ENCODE peak calls at places on chromosomes 11 and 22, in five cellular contexts. One of them, this sample, is unnamed.

GRCh38 chr22:29128891-29129643 is 56.2 kb downstream of the KREMEN1 start:
- DNase-seq in tibial artery: no peak
- DNase-seq in cardiac muscle cell: no peak
- DNase-seq in Panc1: no peak
- DNase-seq in osteocyte: no peak
- DNase-seq in this sample: no peak

GRCh38 chr22:37951305-37951704 is 2.1 kb downstream of the C22orf23 start:
- DNase-seq in tibial artery: no peak
- DNase-seq in cardiac muscle cell: no peak
- DNase-seq in Panc1: no peak
- DNase-seq in osteocyte: no peak
- DNase-seq in this sample: no peak

GRCh38 chr11:46463701-46464100 is 72.1 kb upstream of the CHRM4 start:
- DNase-seq in tibial artery: no peak
- DNase-seq in cardiac muscle cell: no peak
- DNase-seq in Panc1: no peak
- DNase-seq in osteocyte: no peak
- DNase-seq in this sample: no peak

GRCh38 chr11:43581370-43582023 is 99.0 kb upstream of the HSD17B12 start:
- DNase-seq in tibial artery: no peak
- DNase-seq in cardiac muscle cell: no peak
- DNase-seq in Panc1: no peak
- DNase-seq in osteocyte: peak
- DNase-seq in this sample: no peak

GRCh38 chr11:18633256-18634139 is 644 bp downstream of the SPTY2D1 start:
- DNase-seq in tibial artery: no peak
- DNase-seq in cardiac muscle cell: peak
- DNase-seq in Panc1: no peak
- DNase-seq in osteocyte: no peak
- DNase-seq in this sample: no peak

GRCh38 chr11:10930961-10931760 is 73.3 kb upstream of the ZBED5 start:
- DNase-seq in tibial artery: peak
- DNase-seq in cardiac muscle cell: peak
- DNase-seq in Panc1: no peak
- DNase-seq in osteocyte: peak
- DNase-seq in this sample: peak

GRCh38 chr11:78000193-78000592 is 5.7 kb upstream of the INTS4 start:
- DNase-seq in tibial artery: no peak
- DNase-seq in cardiac muscle cell: peak
- DNase-seq in Panc1: peak
- DNase-seq in osteocyte: no peak
- DNase-seq in this sample: no peak

GRCh38 chr22:40712311-40712710 is 33.0 kb downstream of the MCHR1 start:
- DNase-seq in tibial artery: no peak
- DNase-seq in cardiac muscle cell: no peak
- DNase-seq in Panc1: no peak
- DNase-seq in osteocyte: no peak
- DNase-seq in this sample: no peak

GRCh38 chr11:126793596-126793995 is 207.0 kb downstream of the KIRREL3 start:
- DNase-seq in tibial artery: no peak
- DNase-seq in cardiac muscle cell: peak
- DNase-seq in Panc1: no peak
- DNase-seq in osteocyte: no peak
- DNase-seq in this sample: no peak

GRCh38 chr22:50260801-50261614 is 475 bp downstream of the MAPK12 start:
- DNase-seq in tibial artery: no peak
- DNase-seq in cardiac muscle cell: peak
- DNase-seq in Panc1: no peak
- DNase-seq in osteocyte: no peak
- DNase-seq in this sample: no peak

GRCh38 chr22:36922097-36922608 is 8.7 kb downstream of the CSF2RB start:
- DNase-seq in tibial artery: no peak
- DNase-seq in cardiac muscle cell: peak
- DNase-seq in Panc1: no peak
- DNase-seq in osteocyte: no peak
- DNase-seq in this sample: no peak

GRCh38 chr11:15826826-15827225 is 529.5 kb downstream of the SOX6 start:
- DNase-seq in tibial artery: no peak
- DNase-seq in cardiac muscle cell: peak
- DNase-seq in Panc1: no peak
- DNase-seq in osteocyte: peak
- DNase-seq in this sample: no peak

GRCh38 chr11:61777234-61778090 is 14.9 kb downstream of the TMEM258 start:
- DNase-seq in tibial artery: no peak
- DNase-seq in cardiac muscle cell: no peak
- DNase-seq in Panc1: no peak
- DNase-seq in osteocyte: no peak
- DNase-seq in this sample: no peak

GRCh38 chr22:21898354-21898896 is 31.0 kb upstream of the MAPK1 start:
- DNase-seq in tibial artery: no peak
- DNase-seq in cardiac muscle cell: no peak
- DNase-seq in Panc1: no peak
- DNase-seq in osteocyte: no peak
- DNase-seq in this sample: no peak

GRCh38 chr11:30653606-30654005 is 67.5 kb upstream of the MPPED2 start:
- DNase-seq in tibial artery: no peak
- DNase-seq in cardiac muscle cell: no peak
- DNase-seq in Panc1: no peak
- DNase-seq in osteocyte: no peak
- DNase-seq in this sample: no peak

GRCh38 chr22:19110064-19110458 is 12.2 kb downstream of the DGCR2 start:
- DNase-seq in tibial artery: no peak
- DNase-seq in cardiac muscle cell: no peak
- DNase-seq in Panc1: no peak
- DNase-seq in osteocyte: no peak
- DNase-seq in this sample: no peak

GRCh38 chr11:103601230-103601846 is 435.1 kb upstream of the DDI1 start:
- DNase-seq in tibial artery: no peak
- DNase-seq in cardiac muscle cell: peak
- DNase-seq in Panc1: peak
- DNase-seq in osteocyte: no peak
- DNase-seq in this sample: no peak

GRCh38 chr11:112016088-112016764 is 9.0 kb upstream of the DLAT start:
- DNase-seq in tibial artery: peak
- DNase-seq in cardiac muscle cell: peak
- DNase-seq in Panc1: no peak
- DNase-seq in osteocyte: no peak
- DNase-seq in this sample: no peak

GRCh38 chr11:78432058-78432515 is 14.5 kb upstream of the GAB2 start:
- DNase-seq in tibial artery: no peak
- DNase-seq in cardiac muscle cell: peak
- DNase-seq in Panc1: no peak
- DNase-seq in osteocyte: no peak
- DNase-seq in this sample: no peak

GRCh38 chr11:125272092-125272491 is 107.5 kb downstream of the PKNOX2 start:
- DNase-seq in tibial artery: no peak
- DNase-seq in cardiac muscle cell: no peak
- DNase-seq in Panc1: no peak
- DNase-seq in osteocyte: no peak
- DNase-seq in this sample: no peak

GRCh38 chr11:3215346-3216026 is 3.1 kb downstream of the MRGPRG start:
- DNase-seq in tibial artery: peak
- DNase-seq in cardiac muscle cell: no peak
- DNase-seq in Panc1: no peak
- DNase-seq in osteocyte: no peak
- DNase-seq in this sample: no peak

GRCh38 chr11:44029507-44029845 is 18.3 kb upstream of the ACCSL start:
- DNase-seq in tibial artery: no peak
- DNase-seq in cardiac muscle cell: no peak
- DNase-seq in Panc1: no peak
- DNase-seq in osteocyte: peak
- DNase-seq in this sample: peak

GRCh38 chr22:44526431-44527115 is 28.5 kb upstream of the RTL6 start:
- DNase-seq in tibial artery: no peak
- DNase-seq in cardiac muscle cell: no peak
- DNase-seq in Panc1: no peak
- DNase-seq in osteocyte: peak
- DNase-seq in this sample: peak

GRCh38 chr22:20807315-20807752 is 33.4 kb downstream of the SERPIND1 start:
- DNase-seq in tibial artery: no peak
- DNase-seq in cardiac muscle cell: peak
- DNase-seq in Panc1: peak
- DNase-seq in osteocyte: no peak
- DNase-seq in this sample: peak

GRCh38 chr11:44138286-44138685 is 42.8 kb downstream of the EXT2 start:
- DNase-seq in tibial artery: no peak
- DNase-seq in cardiac muscle cell: no peak
- DNase-seq in Panc1: no peak
- DNase-seq in osteocyte: no peak
- DNase-seq in this sample: no peak

GRCh38 chr11:114219559-114220349 is 76.4 kb upstream of the NNMT start:
- DNase-seq in tibial artery: no peak
- DNase-seq in cardiac muscle cell: peak
- DNase-seq in Panc1: no peak
- DNase-seq in osteocyte: no peak
- DNase-seq in this sample: no peak

GRCh38 chr11:71129624-71130023 is 122.8 kb downstream of the SHANK2 start:
- DNase-seq in tibial artery: no peak
- DNase-seq in cardiac muscle cell: no peak
- DNase-seq in Panc1: no peak
- DNase-seq in osteocyte: no peak
- DNase-seq in this sample: no peak

GRCh38 chr11:67463680-67464410 is 5.2 kb downstream of the TMEM134 start:
- DNase-seq in tibial artery: peak
- DNase-seq in cardiac muscle cell: no peak
- DNase-seq in Panc1: no peak
- DNase-seq in osteocyte: no peak
- DNase-seq in this sample: peak

GRCh38 chr11:75867778-75868374 is 52.9 kb downstream of the UVRAG start:
- DNase-seq in tibial artery: no peak
- DNase-seq in cardiac muscle cell: peak
- DNase-seq in Panc1: peak
- DNase-seq in osteocyte: no peak
- DNase-seq in this sample: no peak
- TF ChIP-seq CTCF in tibial artery: peak
- TF ChIP-seq CTCF in cardiac muscle cell: peak
- TF ChIP-seq CTCF in Panc1: peak
- TF ChIP-seq CTCF in osteocyte: peak
- TF ChIP-seq CTCF in this sample: peak

DNA sequence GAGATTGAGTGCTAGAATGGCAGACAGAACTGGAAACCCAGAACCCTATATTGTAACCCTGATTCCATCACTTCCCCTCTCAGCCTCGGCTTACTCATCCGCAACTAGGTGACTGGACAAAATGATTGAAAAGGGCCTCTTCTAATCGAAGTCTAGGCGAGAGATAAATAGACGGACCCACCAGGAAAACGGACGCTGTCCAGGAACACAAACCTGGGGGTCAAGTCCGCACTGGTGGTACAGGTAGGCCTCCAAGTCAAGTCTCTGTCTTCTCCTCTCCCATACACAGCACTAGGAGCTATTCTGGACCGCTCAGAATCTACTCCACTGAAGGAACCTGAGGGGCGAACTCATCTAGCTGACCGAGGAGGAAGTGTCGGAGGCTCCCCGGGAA is 497 bp downstream of the PSMA1 start:
- DNase-seq in tibial artery: no peak
- DNase-seq in cardiac muscle cell: no peak
- DNase-seq in Panc1: no peak
- DNase-seq in osteocyte: no peak
- DNase-seq in this sample: no peak
- TF ChIP-seq CTCF in tibial artery: no peak
- TF ChIP-seq CTCF in cardiac muscle cell: no peak
- TF ChIP-seq CTCF in Panc1: no peak
- TF ChIP-seq CTCF in osteocyte: no peak
- TF ChIP-seq CTCF in this sample: no peak

GRCh38 chr11:12975149-12975548 is 34.0 kb upstream of the RASSF10 start:
- DNase-seq in tibial artery: no peak
- DNase-seq in cardiac muscle cell: peak
- DNase-seq in Panc1: no peak
- DNase-seq in osteocyte: no peak
- DNase-seq in this sample: no peak

GRCh38 chr11:12968101-12968500 is 41.0 kb upstream of the RASSF10 start:
- DNase-seq in tibial artery: no peak
- DNase-seq in cardiac muscle cell: no peak
- DNase-seq in Panc1: no peak
- DNase-seq in osteocyte: no peak
- DNase-seq in this sample: no peak

GRCh38 chr11:12968836-12969235 is 40.3 kb upstream of the RASSF10 start:
- DNase-seq in tibial artery: no peak
- DNase-seq in cardiac muscle cell: no peak
- DNase-seq in Panc1: no peak
- DNase-seq in osteocyte: no peak
- DNase-seq in this sample: no peak

GRCh38 chr11:12971955-12972354 is 37.2 kb upstream of the RASSF10 start:
- DNase-seq in tibial artery: no peak
- DNase-seq in cardiac muscle cell: no peak
- DNase-seq in Panc1: no peak
- DNase-seq in osteocyte: no peak
- DNase-seq in this sample: no peak

DNA sequence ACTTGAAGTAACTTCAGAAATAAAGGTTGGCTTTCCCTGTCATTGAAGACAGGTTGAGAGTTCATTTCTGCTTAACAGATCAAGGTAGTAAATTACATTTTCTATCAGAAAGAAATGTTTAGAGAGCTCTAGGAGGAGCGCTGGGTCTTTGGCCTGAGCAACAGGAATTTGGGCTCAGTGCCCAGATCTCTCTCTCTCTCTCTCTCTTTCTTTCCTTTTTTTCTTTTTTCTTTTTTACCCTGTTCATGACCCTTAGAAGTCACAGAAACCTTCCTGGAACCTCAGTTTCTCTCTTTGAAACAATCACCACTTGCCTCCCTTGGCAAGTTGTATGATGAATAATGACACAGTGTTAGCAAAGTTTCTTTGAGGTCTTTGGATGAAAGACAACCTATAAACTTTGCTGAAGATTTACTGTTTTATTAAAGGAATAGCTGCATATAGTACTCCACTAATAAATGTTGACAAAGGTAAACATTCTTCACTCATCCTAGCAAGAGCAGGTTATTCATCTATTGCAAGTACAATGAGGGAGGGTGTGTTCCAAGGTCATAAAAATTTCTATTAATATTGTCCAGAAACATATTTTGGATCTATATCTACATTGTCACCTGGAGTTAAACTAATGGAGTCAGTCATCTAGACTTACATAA is 35.5 kb upstream of the RASSF10 start:
- DNase-seq in tibial artery: no peak
- DNase-seq in cardiac muscle cell: peak
- DNase-seq in Panc1: no peak
- DNase-seq in osteocyte: no peak
- DNase-seq in this sample: no peak
- TF ChIP-seq CTCF in tibial artery: no peak
- TF ChIP-seq CTCF in cardiac muscle cell: no peak
- TF ChIP-seq CTCF in Panc1: no peak
- TF ChIP-seq CTCF in osteocyte: no peak
- TF ChIP-seq CTCF in this sample: no peak

GRCh38 chr22:39245130-39246039 is 603 bp upstream of the PDGFB start:
- DNase-seq in tibial artery: no peak
- DNase-seq in cardiac muscle cell: no peak
- DNase-seq in Panc1: no peak
- DNase-seq in osteocyte: no peak
- DNase-seq in this sample: no peak
- TF ChIP-seq CTCF in tibial artery: no peak
- TF ChIP-seq CTCF in cardiac muscle cell: no peak
- TF ChIP-seq CTCF in Panc1: no peak
- TF ChIP-seq CTCF in osteocyte: no peak
- TF ChIP-seq CTCF in this sample: no peak

GRCh38 chr11:20397281-20397680 is 9.8 kb downstream of the PRMT3 start:
- DNase-seq in tibial artery: no peak
- DNase-seq in cardiac muscle cell: peak
- DNase-seq in Panc1: no peak
- DNase-seq in osteocyte: no peak
- DNase-seq in this sample: no peak
- TF ChIP-seq CTCF in tibial artery: peak
- TF ChIP-seq CTCF in cardiac muscle cell: peak
- TF ChIP-seq CTCF in Panc1: peak
- TF ChIP-seq CTCF in osteocyte: peak
- TF ChIP-seq CTCF in this sample: no peak

This sample was measured in coronary artery.